ENCODE peak calls at places on chromosomes 7 and 10, in five cellular contexts. V is pancreas, U is GM20000, F is kidney epithelial cell, A is ovary. R is an unnamed sample.

GRCh38 chr7:44065431-44066110 is at the start of gene PGAM2:
- DNase-seq in V (no peak), U (no peak), F (no peak), A (no peak), R (no peak)

GRCh38 chr10:119025336-119025735 is 4.2 kb upstream of the NANOS1 start:
- DNase-seq in V (peak), U (no peak), F (no peak), A (no peak), R (peak)

GRCh38 chr7:34330308-34330707 is 327.7 kb upstream of the NPSR1 start:
- DNase-seq in V (no peak), U (no peak), F (no peak), A (no peak), R (no peak)

GRCh38 chr7:157490465-157490912 is 153.7 kb downstream of the DNAJB6 start:
- DNase-seq in V (no peak), U (no peak), F (no peak), A (no peak), R (peak)

GRCh38 chr7:22980422-22980821 is 33.5 kb downstream of the HYCC1 start:
- DNase-seq in V (no peak), U (no peak), F (peak), A (no peak), R (no peak)

GRCh38 chr10:80444646-80445319 is 9.3 kb upstream of the TSPAN14 start:
- DNase-seq in V (peak), U (peak), F (no peak), A (peak), R (peak)

GRCh38 chr7:147419001-147419400 is 1171.6 kb upstream of the C7orf33 start:
- DNase-seq in V (no peak), U (no peak), F (no peak), A (no peak), R (no peak)

GRCh38 chr10:68973975-68974374 is 14.6 kb upstream of the KIFBP start:
- DNase-seq in V (no peak), U (no peak), F (no peak), A (no peak), R (no peak)

GRCh38 chr10:34186013-34186412 is 629.1 kb downstream of the PARD3 start:
- DNase-seq in V (no peak), U (no peak), F (no peak), A (peak), R (no peak)

GRCh38 chr7:142012825-142013506 is 17.3 kb downstream of the MGAM start:
- DNase-seq in V (no peak), U (no peak), F (no peak), A (no peak), R (no peak)

GRCh38 chr10:117464176-117464575 is 78.4 kb upstream of the EMX2 start:
- DNase-seq in V (no peak), U (no peak), F (no peak), A (no peak), R (no peak)

GRCh38 chr7:112448891-112449290 is 1.4 kb upstream of the IFRD1 start:
- DNase-seq in V (no peak), U (no peak), F (no peak), A (no peak), R (no peak)

GRCh38 chr7:44735403-44736165 is 13.1 kb upstream of the ZMIZ2 start:
- DNase-seq in V (no peak), U (no peak), F (peak), A (no peak), R (peak)

GRCh38 chr7:13848576-13849527 is 140.6 kb downstream of the ETV1 start:
- DNase-seq in V (no peak), U (no peak), F (no peak), A (no peak), R (no peak)

GRCh38 chr7:1368682-1369571 is 90.3 kb downstream of the MICALL2 start:
- DNase-seq in V (no peak), U (peak), F (no peak), A (no peak), R (no peak)

GRCh38 chr10:122050811-122051210 is 61.8 kb downstream of the TACC2 start:
- DNase-seq in V (no peak), U (no peak), F (no peak), A (no peak), R (no peak)

GRCh38 chr10:89332092-89332633 is 4.4 kb downstream of the IFIT3 start:
- DNase-seq in V (no peak), U (peak), F (no peak), A (no peak), R (peak)

GRCh38 chr7:89987665-89988064 is 166.6 kb upstream of the STEAP1 start:
- DNase-seq in V (no peak), U (no peak), F (no peak), A (no peak), R (no peak)

GRCh38 chr7:867406-868188 is 8.8 kb upstream of the GET4 start:
- DNase-seq in V (no peak), U (no peak), F (peak), A (peak), R (peak)

GRCh38 chr7:107622937-107623336 is 37.7 kb upstream of the SLC26A4 start:
- DNase-seq in V (no peak), U (no peak), F (no peak), A (no peak), R (no peak)

GRCh38 chr10:131851332-131851731 is 49.5 kb upstream of the PPP2R2D start:
- DNase-seq in V (no peak), U (no peak), F (no peak), A (no peak), R (no peak)

GRCh38 chr7:41459183-41459582 is 243.7 kb downstream of the INHBA start:
- DNase-seq in V (no peak), U (no peak), F (no peak), A (no peak), R (no peak)

GRCh38 chr7:6637544-6638229 is 569 bp downstream of the ZNF316 start:
- DNase-seq in V (peak), U (peak), F (no peak), A (no peak), R (no peak)

GRCh38 chr7:120302190-120302589 is 29.2 kb downstream of the KCND2 start:
- DNase-seq in V (no peak), U (no peak), F (no peak), A (no peak), R (no peak)